ENCODE peak calls at places on chromosomes 1 and 21, in nine cellular contexts. G is left lung, V is astrocyte, Q is lower leg skin, T is AG09309, Y is HFF-Myc, B is lung, W is uterus, L is mesothelial cell of epicardium. Z is an unnamed sample.

GRCh38 chr1:220791959-220792358 is 5.2 kb downstream of the MTARC1 start:
- DNase-seq in L (no peak), T (no peak), Q (no peak), V (no peak), B (no peak), W (no peak), Y (no peak), G (no peak), Z (no peak)

GRCh38 chr1:202351725-202352124 is 3.2 kb downstream of the PPP1R12B start:
- DNase-seq in G (no peak), B (no peak), W (no peak), Q (no peak), L (no peak), Y (no peak), T (no peak), V (peak; percentile 36), Z (no peak)

GRCh38 chr21:24693779-24694178 is 913.5 kb downstream of the MRPL39 start:
- DNase-seq in G (no peak), L (no peak), W (no peak), Y (no peak), B (no peak), V (no peak), T (no peak), Q (no peak), Z (no peak)

GRCh38 chr1:13947658-13948057 is 247.7 kb downstream of the PRDM2 start:
- DNase-seq in L (no peak), B (no peak), Y (no peak), V (no peak), Q (no peak), W (no peak), G (no peak), T (no peak), Z (no peak)

GRCh38 chr1:8822383-8823294 is 5.2 kb upstream of the RERE start:
- DNase-seq in Y (peak; percentile 91), V (peak; percentile 78), Q (peak; percentile 57), L (no peak), W (peak; percentile 37), T (peak; percentile 93), B (no peak), G (peak; percentile 25), Z (peak; percentile 97)

GRCh38 chr1:51253691-51254090 is 17.6 kb downstream of the RNF11 start:
- DNase-seq in Y (no peak), Q (no peak), W (no peak), V (no peak), T (no peak), B (no peak), L (no peak), G (no peak), Z (no peak)

GRCh38 chr1:242005866-242006565 is 7.1 kb upstream of the MAP1LC3C start:
- DNase-seq in L (no peak), T (no peak), B (no peak), V (peak; percentile 62), W (no peak), Q (no peak), G (no peak), Y (no peak), Z (peak; percentile 58)

GRCh38 chr1:235286667-235287066 is 41.3 kb downstream of the ARID4B start:
- DNase-seq in B (no peak), G (no peak), Q (no peak), V (peak; percentile 13), L (no peak), W (no peak), T (no peak), Y (no peak), Z (peak; percentile 15)

GRCh38 chr1:213704941-213705340 is 282.8 kb upstream of the PROX1 start:
- DNase-seq in W (no peak), Y (no peak), T (no peak), V (no peak), Q (no peak), B (no peak), L (no peak), G (no peak), Z (no peak)

GRCh38 chr1:102772831-102773230 is 335.5 kb downstream of the COL11A1 start:
- DNase-seq in G (no peak), B (no peak), W (no peak), T (no peak), V (no peak), Y (no peak), Q (no peak), L (no peak), Z (no peak)

GRCh38 chr21:41803316-41803715 is 36.5 kb upstream of the RIPK4 start:
- DNase-seq in T (no peak), V (no peak), Y (no peak), G (no peak), Q (no peak), B (no peak), L (no peak), W (no peak), Z (no peak)

GRCh38 chr1:67869233-67869632 is 36.0 kb upstream of the GNG12 start:
- DNase-seq in G (no peak), Q (no peak), Y (no peak), W (no peak), V (no peak), B (no peak), L (no peak), T (no peak), Z (no peak)

GRCh38 chr1:172638885-172639831 is 19.7 kb upstream of the FASLG start:
- DNase-seq in W (no peak), L (no peak), G (no peak), V (peak; percentile 100), Y (no peak), T (peak; percentile 64), Q (no peak), B (no peak), Z (peak; percentile 94)

GRCh38 chr21:20404915-20405314 is 593.3 kb upstream of the NCAM2 start:
- DNase-seq in G (no peak), Y (no peak), V (no peak), L (no peak), W (no peak), B (no peak), T (no peak), Q (no peak), Z (no peak)
- TF ChIP-seq CTCF in G (no peak), Y (no peak), V (no peak), L (no peak), W (no peak), B (no peak), T (no peak), Q (no peak), Z (no peak)

GRCh38 chr1:157043685-157044084 is 1.9 kb downstream of the ARHGEF11 start:
- DNase-seq in W (no peak), T (no peak), L (no peak), B (no peak), G (no peak), Y (no peak), Q (no peak), V (no peak), Z (no peak)

GRCh38 chr1:157044326-157044725 is 1.2 kb downstream of the ARHGEF11 start:
- DNase-seq in Y (no peak), V (no peak), Q (no peak), G (no peak), W (no peak), T (no peak), B (no peak), L (no peak), Z (no peak)

GRCh38 chr1:157042852-157043251 is 2.7 kb downstream of the ARHGEF11 start:
- DNase-seq in L (no peak), W (no peak), Q (no peak), G (no peak), Y (no peak), V (no peak), B (no peak), T (no peak), Z (no peak)

GRCh38 chr1:157047064-157047410 is 1.5 kb upstream of the ARHGEF11 start:
- DNase-seq in Y (no peak), W (no peak), G (no peak), L (no peak), T (no peak), V (no peak), Q (no peak), B (no peak), Z (no peak)

DNA sequence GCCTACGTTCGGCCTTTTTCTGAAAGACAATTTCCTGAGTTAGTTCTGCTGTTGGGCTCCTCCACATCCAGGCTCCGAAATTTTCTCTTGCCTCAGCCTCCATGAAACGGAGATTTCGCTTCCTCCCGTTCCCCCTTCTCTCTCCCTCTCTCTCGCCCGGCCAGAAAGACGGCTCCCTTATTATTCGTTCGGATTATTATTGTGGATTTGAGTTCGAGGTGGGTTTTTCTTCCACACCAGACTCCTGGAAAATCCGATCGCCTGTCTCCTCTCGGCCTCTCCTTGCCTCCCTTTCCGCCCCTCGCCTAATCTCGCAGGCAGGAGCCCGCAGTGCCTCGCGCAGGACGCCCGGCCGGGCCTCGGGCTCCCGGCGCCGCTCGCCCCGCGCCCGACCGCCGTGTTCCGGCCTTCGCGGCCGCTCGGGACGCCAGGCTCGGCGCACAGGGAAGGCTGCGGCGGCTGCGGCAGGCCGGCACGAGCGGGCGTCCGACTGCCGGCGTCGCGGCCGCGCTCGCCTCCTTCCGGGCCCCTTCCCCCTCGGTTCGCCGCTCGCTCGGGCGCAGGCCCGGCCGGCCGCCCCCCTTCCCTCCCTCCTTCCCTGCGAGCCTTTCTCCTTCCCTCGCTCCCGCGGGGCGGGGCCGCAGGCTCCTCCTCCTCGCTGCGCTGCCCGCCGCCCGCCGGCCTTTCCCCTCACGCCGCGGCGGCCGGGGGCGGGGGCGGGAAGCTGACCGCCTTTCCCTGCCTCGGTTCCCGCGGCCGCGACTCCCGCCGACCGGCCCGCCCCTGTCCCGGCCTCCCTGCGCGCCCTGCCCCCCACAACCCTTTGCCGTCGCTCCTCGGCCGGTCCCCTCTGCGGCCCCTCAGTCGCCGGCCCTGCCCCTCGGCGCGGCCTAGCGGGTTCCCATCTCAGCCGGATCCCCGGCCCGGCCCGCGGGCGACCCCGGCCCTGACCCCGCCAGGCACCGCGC is at the start of gene ARHGEF11:
- DNase-seq in W (peak; percentile 88), L (peak; percentile 90), V (peak; percentile 74), Q (peak; percentile 83), Y (peak; percentile 38), G (peak; percentile 93), B (peak; percentile 89), T (peak; percentile 35), Z (peak; percentile 76)
- TF ChIP-seq CTCF in W (no peak), L (no peak), V (no peak), Q (no peak), Y (no peak), G (no peak), B (no peak), T (no peak), Z (no peak)

DNA sequence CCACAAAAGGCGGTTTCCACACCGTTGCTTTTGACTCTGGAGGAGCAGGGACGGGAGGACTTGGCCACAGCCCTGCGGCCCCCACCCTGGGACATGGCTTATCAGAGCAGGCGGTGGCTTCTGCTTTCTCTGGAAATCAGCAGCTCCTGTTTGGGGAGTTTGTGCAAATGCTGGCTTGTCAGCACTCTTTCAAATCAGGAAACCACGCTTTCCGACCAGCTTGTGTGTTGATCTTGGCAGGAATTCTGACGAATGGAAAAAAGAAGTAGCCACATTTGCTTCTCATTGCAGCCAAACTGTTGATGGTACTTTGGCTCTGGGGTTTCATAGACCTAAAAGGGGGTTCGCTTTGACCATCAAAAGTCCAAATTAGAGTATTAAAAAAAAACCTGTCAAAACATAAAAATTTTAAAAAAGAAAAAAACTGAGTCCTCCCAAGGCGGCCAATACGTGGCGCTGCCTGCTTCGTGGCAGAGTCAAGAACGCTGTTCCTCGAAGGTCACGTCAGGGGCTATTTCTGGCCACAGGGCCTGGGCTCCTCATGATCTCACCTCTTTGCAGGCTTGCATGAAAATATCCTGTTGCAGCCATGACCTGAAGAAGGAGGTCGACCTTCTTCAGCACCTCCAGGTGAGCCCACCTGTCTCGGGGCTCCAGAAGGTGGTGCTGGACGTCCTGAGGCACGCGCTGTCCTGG is 80.8 kb upstream of the EFHD2 start:
- DNase-seq in V (peak; percentile 82), T (no peak), Y (no peak), L (no peak), B (no peak), W (peak; percentile 59), G (peak; percentile 80), Q (peak; percentile 35), Z (no peak)
- TF ChIP-seq CTCF in V (no peak), T (peak; percentile 54), Y (no peak), L (no peak), B (no peak), W (no peak), G (no peak), Q (no peak), Z (peak; percentile 39)

GRCh38 chr1:208820600-208821232 is 576.5 kb upstream of the PLXNA2 start:
- DNase-seq in V (no peak), L (no peak), Q (no peak), W (no peak), T (no peak), G (no peak), Y (no peak), B (no peak), Z (no peak)
- TF ChIP-seq CTCF in V (no peak), L (no peak), Q (no peak), W (no peak), T (no peak), G (no peak), Y (no peak), B (no peak), Z (no peak)

Z was measured in HFFc6.